ENCODE peak calls at places on chromosomes 13 and 19, in nine cellular contexts. D is NCI-H2081; S is mucosa of descending colon; I is WTC11; U is thoracic aorta; T is NB4; L is central memory CD4-positive, alpha-beta T cell; K is activated B cell treated with CpG ODN at 0.5 μM for 24 hours; M is choroid plexus epithelial cell. G is an unnamed sample.

GRCh38 chr13:41416276-41416675 is 41.1 kb upstream of the RGCC start:
- DNase-seq in M (no peak), K (no peak), L (no peak), I (no peak), U (no peak), D (no peak), S (no peak), T (no peak), G (no peak)

GRCh38 chr19:51783373-51783772 is 11.6 kb upstream of the FPR3 start:
- DNase-seq in D (no peak), I (peak; percentile 25), T (peak; percentile 84), K (no peak), S (no peak), U (no peak), L (no peak), M (peak; percentile 62), G (no peak)

GRCh38 chr19:54478677-54479266 is 5.7 kb upstream of the CDC42EP5 start:
- DNase-seq in T (peak; percentile 53), M (peak; percentile 67), S (no peak), K (no peak), I (peak; percentile 76), L (no peak), D (peak; percentile 9), U (no peak), G (no peak)

GRCh38 chr19:58476498-58477015 is 405 bp downstream of the ZNF446 start:
- DNase-seq in S (no peak), U (peak; percentile 36), I (no peak), K (no peak), L (no peak), T (no peak), D (no peak), M (peak; percentile 23), G (no peak)

GRCh38 chr19:3039641-3040077 is 10.6 kb upstream of the TLE2 start:
- DNase-seq in M (no peak), S (no peak), U (no peak), I (no peak), K (no peak), L (no peak), D (no peak), T (no peak), G (no peak)

GRCh38 chr13:50198508-50198907 is 183.3 kb downstream of the KCNRG start:
- DNase-seq in K (no peak), T (peak; percentile 71), D (peak; percentile 24), M (peak; percentile 76), L (no peak), I (no peak), U (no peak), S (no peak), G (no peak)

GRCh38 chr13:30743319-30744055 is 8.1 kb downstream of the ALOX5AP start:
- DNase-seq in U (peak; percentile 76), L (no peak), I (no peak), M (peak; percentile 98), T (peak; percentile 73), D (no peak), K (no peak), S (no peak), G (no peak)

GRCh38 chr13:40406405-40407138 is 259.9 kb downstream of the FOXO1 start:
- DNase-seq in M (peak; percentile 91), D (no peak), L (no peak), U (no peak), T (no peak), I (no peak), S (no peak), K (no peak), G (no peak)

GRCh38 chr19:43470288-43470687 is 4.9 kb upstream of the LYPD3 start:
- DNase-seq in K (no peak), L (peak; percentile 68), D (no peak), S (no peak), U (no peak), M (peak; percentile 41), T (no peak), I (no peak), G (no peak)

GRCh38 chr19:58182577-58182988 is 278 bp upstream of the ZNF274 start:
- DNase-seq in L (no peak), S (no peak), T (peak; percentile 89), M (no peak), U (no peak), D (no peak), K (no peak), I (no peak), G (no peak)

GRCh38 chr13:31769581-31769980 is 30.3 kb downstream of the RXFP2 start:
- DNase-seq in D (no peak), I (no peak), L (no peak), M (no peak), K (no peak), T (no peak), U (no peak), S (no peak), G (no peak)

GRCh38 chr13:114099191-114099590 is 33.2 kb downstream of the RASA3 start:
- DNase-seq in S (peak; percentile 73), T (peak; percentile 62), M (peak; percentile 92), I (peak; percentile 24), U (peak; percentile 80), L (no peak), D (no peak), K (no peak), G (no peak)

GRCh38 chr13:54513254-54513653 is 1484.6 kb downstream of the OLFM4 start:
- DNase-seq in D (no peak), M (no peak), S (no peak), L (no peak), K (no peak), I (no peak), T (no peak), U (no peak), G (no peak)

GRCh38 chr19:33405491-33406461 is 32.3 kb downstream of the CEBPG start:
- DNase-seq in M (no peak), K (no peak), L (no peak), T (no peak), I (no peak), S (peak; percentile 47), D (no peak), U (no peak), G (no peak)